ENCODE peak calls at places on chromosome 2, in seven cellular contexts. One of them, this sample, is unnamed.

GRCh38 chr2:155714983-155715382 is 617.5 kb downstream of the NR4A2 start:
- DNase-seq in heart left ventricle: no peak
- DNase-seq in SJSA1: no peak
- DNase-seq in right cardiac atrium: no peak
- DNase-seq in trophoblast cell: no peak
- DNase-seq in astrocyte: no peak
- DNase-seq in A673: no peak
- DNase-seq in this sample: no peak

GRCh38 chr2:226031078-226031937 is 631.8 kb downstream of the NYAP2 start:
- DNase-seq in heart left ventricle: peak; percentile 53
- DNase-seq in SJSA1: peak; percentile 73
- DNase-seq in right cardiac atrium: peak; percentile 53
- DNase-seq in trophoblast cell: peak; percentile 8
- DNase-seq in astrocyte: peak; percentile 71
- DNase-seq in A673: peak; percentile 85
- DNase-seq in this sample: peak; percentile 38

GRCh38 chr2:237757616-237758015 is 41.0 kb upstream of the RBM44 start:
- DNase-seq in heart left ventricle: no peak
- DNase-seq in SJSA1: no peak
- DNase-seq in right cardiac atrium: no peak
- DNase-seq in trophoblast cell: no peak
- DNase-seq in astrocyte: no peak
- DNase-seq in A673: no peak
- DNase-seq in this sample: no peak

GRCh38 chr2:31401580-31401979 is 13.0 kb downstream of the XDH start:
- DNase-seq in heart left ventricle: no peak
- DNase-seq in SJSA1: peak; percentile 81
- DNase-seq in right cardiac atrium: no peak
- DNase-seq in trophoblast cell: peak; percentile 98
- DNase-seq in astrocyte: peak; percentile 95
- DNase-seq in A673: no peak
- DNase-seq in this sample: peak; percentile 17

GRCh38 chr2:151103551-151103950 is 158.1 kb downstream of the RBM43 start:
- DNase-seq in heart left ventricle: no peak
- DNase-seq in SJSA1: no peak
- DNase-seq in right cardiac atrium: no peak
- DNase-seq in trophoblast cell: no peak
- DNase-seq in astrocyte: no peak
- DNase-seq in A673: no peak
- DNase-seq in this sample: no peak

GRCh38 chr2:99701503-99701902 is 211.7 kb upstream of the REV1 start:
- DNase-seq in heart left ventricle: no peak
- DNase-seq in SJSA1: no peak
- DNase-seq in right cardiac atrium: no peak
- DNase-seq in trophoblast cell: peak; percentile 77
- DNase-seq in astrocyte: no peak
- DNase-seq in A673: no peak
- DNase-seq in this sample: no peak

GRCh38 chr2:201696151-201696659 is 2.2 kb downstream of the MPP4 start:
- DNase-seq in heart left ventricle: no peak
- DNase-seq in SJSA1: peak; percentile 49
- DNase-seq in right cardiac atrium: no peak
- DNase-seq in trophoblast cell: no peak
- DNase-seq in astrocyte: peak; percentile 97
- DNase-seq in A673: peak; percentile 92
- DNase-seq in this sample: no peak

GRCh38 chr2:54522624-54523281 is 66.6 kb downstream of the SPTBN1 start:
- DNase-seq in heart left ventricle: peak; percentile 45
- DNase-seq in SJSA1: no peak
- DNase-seq in right cardiac atrium: no peak
- DNase-seq in trophoblast cell: peak; percentile 92
- DNase-seq in astrocyte: no peak
- DNase-seq in A673: peak; percentile 75
- DNase-seq in this sample: peak; percentile 58

GRCh38 chr2:112848833-112849232 is 12.3 kb upstream of the IL1B start:
- DNase-seq in heart left ventricle: no peak
- DNase-seq in SJSA1: peak; percentile 15
- DNase-seq in right cardiac atrium: no peak
- DNase-seq in trophoblast cell: no peak
- DNase-seq in astrocyte: no peak
- DNase-seq in A673: no peak
- DNase-seq in this sample: no peak

GRCh38 chr2:112846056-112846455 is 9.5 kb upstream of the IL1B start:
- DNase-seq in heart left ventricle: no peak
- DNase-seq in SJSA1: peak; percentile 42
- DNase-seq in right cardiac atrium: no peak
- DNase-seq in trophoblast cell: no peak
- DNase-seq in astrocyte: no peak
- DNase-seq in A673: no peak
- DNase-seq in this sample: no peak

GRCh38 chr2:112850588-112850987 is 14.0 kb upstream of the IL1B start:
- DNase-seq in heart left ventricle: no peak
- DNase-seq in SJSA1: peak; percentile 10
- DNase-seq in right cardiac atrium: no peak
- DNase-seq in trophoblast cell: no peak
- DNase-seq in astrocyte: no peak
- DNase-seq in A673: no peak
- DNase-seq in this sample: no peak
- H3K9me3 ChIP-seq in heart left ventricle: no peaks in the 10 kb centered on the region
- H3K9me3 ChIP-seq in SJSA1: no peaks in the 10 kb centered on the region
- H3K9me3 ChIP-seq in right cardiac atrium: no peaks in the 10 kb centered on the region
- H3K9me3 ChIP-seq in trophoblast cell: no peaks in the 10 kb centered on the region
- H3K9me3 ChIP-seq in astrocyte: no peaks in the 10 kb centered on the region
- H3K9me3 ChIP-seq in A673: no peaks in the 10 kb centered on the region
- H3K9me3 ChIP-seq in this sample: no peaks in the 10 kb centered on the region

GRCh38 chr2:16066261-16067036 is 126.1 kb downstream of the MYCN start:
- DNase-seq in heart left ventricle: no peak
- DNase-seq in SJSA1: no peak
- DNase-seq in right cardiac atrium: no peak
- DNase-seq in trophoblast cell: no peak
- DNase-seq in astrocyte: no peak
- DNase-seq in A673: no peak
- DNase-seq in this sample: no peak
- H3K9me3 ChIP-seq in heart left ventricle: no peaks in the 10 kb centered on the region
- H3K9me3 ChIP-seq in SJSA1: peaks cover 4% of the 10 kb centered on the region
- H3K9me3 ChIP-seq in right cardiac atrium: no peaks in the 10 kb centered on the region
- H3K9me3 ChIP-seq in trophoblast cell: peaks cover 6% of the 10 kb centered on the region
- H3K9me3 ChIP-seq in astrocyte: peaks cover 10% of the 10 kb centered on the region
- H3K9me3 ChIP-seq in A673: no peaks in the 10 kb centered on the region
- H3K9me3 ChIP-seq in this sample: no peaks in the 10 kb centered on the region

GRCh38 chr2:18151237-18151636 is 272.8 kb downstream of the KCNS3 start:
- DNase-seq in heart left ventricle: no peak
- DNase-seq in SJSA1: no peak
- DNase-seq in right cardiac atrium: no peak
- DNase-seq in trophoblast cell: no peak
- DNase-seq in astrocyte: no peak
- DNase-seq in A673: no peak
- DNase-seq in this sample: no peak
- H3K9me3 ChIP-seq in heart left ventricle: no peaks in the 10 kb centered on the region
- H3K9me3 ChIP-seq in SJSA1: no peaks in the 10 kb centered on the region
- H3K9me3 ChIP-seq in right cardiac atrium: no peaks in the 10 kb centered on the region
- H3K9me3 ChIP-seq in trophoblast cell: no peaks in the 10 kb centered on the region
- H3K9me3 ChIP-seq in astrocyte: no peaks in the 10 kb centered on the region
- H3K9me3 ChIP-seq in A673: no peaks in the 10 kb centered on the region
- H3K9me3 ChIP-seq in this sample: no peaks in the 10 kb centered on the region

GRCh38 chr2:98569915-98570314 is 38.4 kb downstream of the COA5 start:
- DNase-seq in heart left ventricle: no peak
- DNase-seq in SJSA1: no peak
- DNase-seq in right cardiac atrium: no peak
- DNase-seq in trophoblast cell: no peak
- DNase-seq in astrocyte: no peak
- DNase-seq in A673: no peak
- DNase-seq in this sample: no peak

GRCh38 chr2:98565941-98566340 is 42.4 kb downstream of the COA5 start:
- DNase-seq in heart left ventricle: no peak
- DNase-seq in SJSA1: no peak
- DNase-seq in right cardiac atrium: no peak
- DNase-seq in trophoblast cell: no peak
- DNase-seq in astrocyte: no peak
- DNase-seq in A673: no peak
- DNase-seq in this sample: no peak

GRCh38 chr2:98570356-98570755 is 38.0 kb downstream of the COA5 start:
- DNase-seq in heart left ventricle: no peak
- DNase-seq in SJSA1: no peak
- DNase-seq in right cardiac atrium: no peak
- DNase-seq in trophoblast cell: no peak
- DNase-seq in astrocyte: no peak
- DNase-seq in A673: no peak
- DNase-seq in this sample: no peak

GRCh38 chr2:98569197-98569793 is 39.0 kb downstream of the COA5 start:
- DNase-seq in heart left ventricle: peak; percentile 39
- DNase-seq in SJSA1: no peak
- DNase-seq in right cardiac atrium: peak; percentile 46
- DNase-seq in trophoblast cell: peak; percentile 61
- DNase-seq in astrocyte: no peak
- DNase-seq in A673: peak; percentile 47
- DNase-seq in this sample: no peak

GRCh38 chr2:98568161-98568956 is 40.0 kb downstream of the COA5 start:
- DNase-seq in heart left ventricle: no peak
- DNase-seq in SJSA1: no peak
- DNase-seq in right cardiac atrium: no peak
- DNase-seq in trophoblast cell: peak; percentile 34
- DNase-seq in astrocyte: peak; percentile 26
- DNase-seq in A673: no peak
- DNase-seq in this sample: no peak
- H3K9me3 ChIP-seq in heart left ventricle: no peaks in the 10 kb centered on the region
- H3K9me3 ChIP-seq in SJSA1: no peaks in the 10 kb centered on the region
- H3K9me3 ChIP-seq in right cardiac atrium: no peaks in the 10 kb centered on the region
- H3K9me3 ChIP-seq in trophoblast cell: no peaks in the 10 kb centered on the region
- H3K9me3 ChIP-seq in astrocyte: no peaks in the 10 kb centered on the region
- H3K9me3 ChIP-seq in A673: no peaks in the 10 kb centered on the region
- H3K9me3 ChIP-seq in this sample: no peaks in the 10 kb centered on the region

GRCh38 chr2:102149644-102150455 is 7.3 kb downstream of the IL1R1 start:
- DNase-seq in heart left ventricle: no peak
- DNase-seq in SJSA1: no peak
- DNase-seq in right cardiac atrium: no peak
- DNase-seq in trophoblast cell: peak; percentile 57
- DNase-seq in astrocyte: peak; percentile 45
- DNase-seq in A673: no peak
- DNase-seq in this sample: no peak
- H3K9me3 ChIP-seq in heart left ventricle: peaks cover 33% of the 10 kb centered on the region
- H3K9me3 ChIP-seq in SJSA1: peaks cover 10% of the 10 kb centered on the region
- H3K9me3 ChIP-seq in right cardiac atrium: no peaks in the 10 kb centered on the region
- H3K9me3 ChIP-seq in trophoblast cell: peaks cover 8% of the 10 kb centered on the region
- H3K9me3 ChIP-seq in astrocyte: peaks cover 35% of the 10 kb centered on the region
- H3K9me3 ChIP-seq in A673: peaks cover 12% of the 10 kb centered on the region
- H3K9me3 ChIP-seq in this sample: no peaks in the 10 kb centered on the region

DNA sequence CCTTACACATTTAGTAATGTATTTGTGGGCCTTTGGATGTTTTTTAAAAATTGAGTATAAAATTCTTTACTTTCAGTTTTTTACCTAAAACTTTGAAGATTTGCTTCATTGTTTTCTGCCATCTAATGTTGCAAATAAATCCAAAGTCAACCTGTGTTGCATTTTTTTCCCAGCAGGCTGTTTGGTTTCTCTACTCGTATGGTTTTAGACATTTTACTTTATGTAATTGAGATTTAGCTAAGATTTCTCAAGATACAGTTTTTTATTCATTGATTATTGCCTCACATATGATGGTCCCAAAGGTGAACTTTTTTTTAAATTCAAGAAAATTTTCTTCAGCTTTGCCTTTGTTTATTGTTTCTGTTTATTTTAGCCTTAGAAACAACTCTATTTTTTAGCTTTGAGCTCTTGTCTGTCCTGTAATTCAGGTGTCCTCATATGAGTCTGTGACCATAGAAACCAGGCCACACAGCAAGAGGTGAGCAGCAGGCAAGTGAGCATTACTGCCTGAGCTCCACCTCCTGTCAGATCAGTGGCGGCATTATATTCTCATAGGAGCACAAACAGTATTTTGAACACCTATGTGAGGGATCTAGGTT is 53.4 kb upstream of the TBR1 start:
- DNase-seq in heart left ventricle: no peak
- DNase-seq in SJSA1: no peak
- DNase-seq in right cardiac atrium: no peak
- DNase-seq in trophoblast cell: no peak
- DNase-seq in astrocyte: no peak
- DNase-seq in A673: no peak
- DNase-seq in this sample: no peak
- H3K9me3 ChIP-seq in heart left ventricle: peaks cover 22% of the 10 kb centered on the region
- H3K9me3 ChIP-seq in SJSA1: peaks cover 10% of the 10 kb centered on the region
- H3K9me3 ChIP-seq in right cardiac atrium: no peaks in the 10 kb centered on the region
- H3K9me3 ChIP-seq in trophoblast cell: peaks cover 2% of the 10 kb centered on the region
- H3K9me3 ChIP-seq in astrocyte: no peaks in the 10 kb centered on the region
- H3K9me3 ChIP-seq in A673: peaks cover 24% of the 10 kb centered on the region
- H3K9me3 ChIP-seq in this sample: no peaks in the 10 kb centered on the region

DNA sequence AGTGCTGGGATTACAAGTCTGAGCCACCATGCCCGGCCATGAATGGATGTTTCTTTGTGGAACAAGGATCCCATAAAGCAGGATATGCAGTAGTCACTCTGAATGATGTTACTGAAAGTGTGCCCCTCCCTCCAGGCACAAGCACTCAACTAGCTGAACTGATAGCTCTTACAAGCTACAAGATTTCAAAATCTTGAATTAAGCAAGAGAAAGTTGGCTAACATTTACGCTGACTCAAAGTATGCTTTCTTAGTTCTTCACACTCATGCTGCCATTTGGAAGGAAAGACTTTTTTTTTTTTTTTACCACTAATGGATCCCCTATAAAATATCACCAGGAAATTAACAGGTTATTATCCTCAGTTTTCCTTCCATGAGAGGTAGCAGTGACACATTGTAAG is 549.0 kb upstream of the PKDCC start:
- DNase-seq in heart left ventricle: no peak
- DNase-seq in SJSA1: no peak
- DNase-seq in right cardiac atrium: peak; percentile 13
- DNase-seq in trophoblast cell: peak; percentile 64
- DNase-seq in astrocyte: no peak
- DNase-seq in A673: no peak
- DNase-seq in this sample: no peak
- H3K9me3 ChIP-seq in heart left ventricle: peaks cover 53% of the 10 kb centered on the region
- H3K9me3 ChIP-seq in SJSA1: peaks cover 19% of the 10 kb centered on the region
- H3K9me3 ChIP-seq in right cardiac atrium: peaks cover 14% of the 10 kb centered on the region
- H3K9me3 ChIP-seq in trophoblast cell: peaks cover 13% of the 10 kb centered on the region
- H3K9me3 ChIP-seq in astrocyte: peaks cover 17% of the 10 kb centered on the region
- H3K9me3 ChIP-seq in A673: peaks cover 44% of the 10 kb centered on the region
- H3K9me3 ChIP-seq in this sample: no peaks in the 10 kb centered on the region